ENCODE peak calls at places on chromosomes 6 and 20, in ten cellular contexts. P is NCI-H2029; H is activated CD4-positive, alpha-beta memory T cell treated with anti-CD3 and anti-CD28 coated beads, Interleukin-2, amount 10 ng/mL, durations not matched to agents 7 days and 5 days; G is right cardiac atrium; Q is choroid plexus epithelial cell; R is NCI-H187; L is activated CD8-positive, alpha-beta memory T cell treated with anti-CD3 and anti-CD28 coated beads for 4 hours; S is adrenal gland; D is kidney tubule cell; A is NCI-H524 treated with DMSO at 0.1 percent for 48 hours. I is an unnamed sample.

GRCh38 chr6:16493112-16493511 is 254.7 kb downstream of the GMPR start:
- DNase-seq in D (no peak), L (no peak), G (no peak), R (no peak), H (no peak), S (no peak), Q (no peak), P (no peak), A (no peak), I (no peak)

GRCh38 chr6:29465279-29465678 is 8.3 kb downstream of the OR2H1 start:
- DNase-seq in P (no peak), R (no peak), L (no peak), D (no peak), A (no peak), Q (no peak), G (no peak), S (no peak), H (no peak), I (no peak)

GRCh38 chr6:146876271-146877151 is 277.7 kb downstream of the ADGB start:
- DNase-seq in H (no peak), G (no peak), D (no peak), L (no peak), A (no peak), Q (no peak), P (no peak), S (peak), R (no peak), I (no peak)

GRCh38 chr6:89242574-89243330 is 25.6 kb upstream of the GABRR1 start:
- DNase-seq in A (peak), P (peak), S (no peak), L (no peak), Q (peak), G (no peak), D (peak), R (peak), H (no peak), I (no peak)

GRCh38 chr20:38685853-38686473 is 38.3 kb upstream of the SLC32A1 start:
- DNase-seq in S (peak), A (no peak), L (no peak), R (no peak), G (peak), P (no peak), D (peak), Q (peak), H (peak), I (peak)

GRCh38 chr6:43851204-43851855 is 81.3 kb downstream of the VEGFA start:
- DNase-seq in A (no peak), G (no peak), P (no peak), H (no peak), Q (peak), L (no peak), D (peak), R (no peak), S (no peak), I (no peak)

GRCh38 chr6:32086661-32087573 is 22.2 kb downstream of the TNXB start:
- DNase-seq in S (peak), Q (peak), D (peak), P (no peak), L (no peak), G (no peak), R (no peak), H (peak), A (no peak), I (no peak)

GRCh38 chr6:20211037-20211940 is 980 bp downstream of the MBOAT1 start:
- DNase-seq in Q (peak), S (no peak), P (peak), D (peak), A (no peak), L (no peak), H (no peak), R (no peak), G (no peak), I (no peak)

GRCh38 chr6:46637145-46637544 is 15.5 kb downstream of the CYP39A1 start:
- DNase-seq in L (no peak), P (no peak), R (no peak), H (no peak), G (no peak), A (no peak), S (no peak), D (no peak), Q (peak), I (no peak)

GRCh38 chr20:38350879-38351775 is 4.8 kb downstream of the LBP start:
- DNase-seq in L (no peak), D (no peak), H (no peak), Q (no peak), S (peak), P (no peak), A (no peak), R (no peak), G (peak), I (no peak)

GRCh38 chr6:15355683-15356099 is 109.8 kb downstream of the JARID2 start:
- DNase-seq in L (no peak), S (no peak), G (no peak), A (no peak), R (no peak), D (no peak), H (no peak), P (no peak), Q (peak), I (no peak)

GRCh38 chr6:73613806-73614536 is 39.8 kb downstream of the SLC17A5 start:
- DNase-seq in H (no peak), D (no peak), L (no peak), Q (no peak), R (no peak), P (no peak), G (no peak), S (no peak), A (no peak), I (no peak)

GRCh38 chr6:43683708-43684455 is 3.7 kb downstream of the MRPS18A start:
- DNase-seq in P (no peak), Q (no peak), H (no peak), R (no peak), S (no peak), G (no peak), A (no peak), L (no peak), D (no peak), I (no peak)

GRCh38 chr6:129501401-129502051 is 208.5 kb downstream of the ARHGAP18 start:
- DNase-seq in Q (peak), P (no peak), G (peak), H (no peak), L (no peak), D (peak), S (peak), R (no peak), A (peak), I (no peak)

GRCh38 chr6:121867095-121867494 is 431.6 kb downstream of the GJA1 start:
- DNase-seq in D (no peak), L (no peak), G (no peak), P (no peak), H (no peak), Q (peak), S (no peak), A (no peak), R (no peak), I (no peak)

GRCh38 chr6:120918137-120918536 is 416.1 kb downstream of the TBC1D32 start:
- DNase-seq in R (no peak), H (no peak), A (no peak), P (no peak), D (no peak), Q (no peak), G (no peak), L (no peak), S (no peak), I (no peak)

GRCh38 chr6:1393641-1394283 is 4.4 kb downstream of the FOXF2 start:
- DNase-seq in A (no peak), L (no peak), G (no peak), Q (no peak), R (no peak), P (no peak), D (no peak), H (no peak), S (no peak), I (no peak)

GRCh38 chr6:83216806-83217205 is 23.6 kb downstream of the RWDD2A start:
- DNase-seq in G (no peak), R (no peak), H (no peak), Q (peak), S (peak), P (no peak), D (no peak), L (no peak), A (no peak), I (no peak)

GRCh38 chr6:125325586-125325985 is 23.8 kb upstream of the HDDC2 start:
- DNase-seq in H (no peak), L (no peak), G (no peak), R (no peak), A (no peak), P (no peak), Q (peak), S (no peak), D (no peak), I (no peak)

GRCh38 chr6:137728386-137729349 is 138.4 kb upstream of the TNFAIP3 start:
- DNase-seq in R (no peak), L (no peak), D (peak), Q (peak), P (no peak), G (no peak), S (peak), A (no peak), H (no peak), I (no peak)

GRCh38 chr6:11650297-11650696 is 112.7 kb downstream of the TMEM170B start:
- DNase-seq in P (no peak), G (peak), S (peak), Q (peak), D (peak), A (no peak), R (no peak), L (no peak), H (no peak), I (peak)

GRCh38 chr6:46491201-46491788 is at the start of gene RCAN2:
- DNase-seq in P (peak), L (no peak), A (no peak), G (peak), R (peak), S (peak), D (peak), Q (peak), H (no peak), I (peak)

GRCh38 chr20:8449120-8449519 is 317.1 kb downstream of the PLCB1 start:
- DNase-seq in R (no peak), L (no peak), Q (no peak), S (no peak), A (no peak), H (no peak), G (no peak), P (no peak), D (peak), I (no peak)

GRCh38 chr6:17083397-17083796 is 18.5 kb upstream of the STMND1 start:
- DNase-seq in P (no peak), D (no peak), S (no peak), L (no peak), G (no peak), R (no peak), A (no peak), Q (no peak), H (no peak), I (no peak)

I was measured in heart left ventricle.